ENCODE peak calls at places on chromosomes 7 and 10, in ten cellular contexts. One of them, this sample, is unnamed.

GRCh38 chr10:6232225-6232807 is 29.6 kb downstream of the PFKFB3 start:
- DNase-seq in psoas muscle: no peak
- DNase-seq in cardiac fibroblast: no peak
- DNase-seq in IMR-90: no peak
- DNase-seq in astrocyte of the spinal cord: no peak
- DNase-seq in fibroblast of pulmonary artery: no peak
- DNase-seq in heart right ventricle: no peak
- DNase-seq in endothelial cell: no peak
- DNase-seq in B cell: no peak
- DNase-seq in GM12865: no peak
- DNase-seq in this sample: peak; percentile 27

GRCh38 chr7:102230593-102230992 is 56.1 kb upstream of the SH2B2 start:
- DNase-seq in psoas muscle: no peak
- DNase-seq in cardiac fibroblast: peak; percentile 37
- DNase-seq in GM12865: no peak
- DNase-seq in heart right ventricle: no peak
- DNase-seq in endothelial cell: no peak
- DNase-seq in fibroblast of pulmonary artery: peak; percentile 63
- DNase-seq in B cell: no peak
- DNase-seq in astrocyte of the spinal cord: no peak
- DNase-seq in IMR-90: peak; percentile 81
- DNase-seq in this sample: no peak

GRCh38 chr10:77943086-77943901 is 16.7 kb upstream of the DLG5 start:
- DNase-seq in psoas muscle: no peak
- DNase-seq in B cell: no peak
- DNase-seq in cardiac fibroblast: peak; percentile 75
- DNase-seq in astrocyte of the spinal cord: peak; percentile 73
- DNase-seq in IMR-90: peak; percentile 73
- DNase-seq in heart right ventricle: no peak
- DNase-seq in GM12865: no peak
- DNase-seq in endothelial cell: no peak
- DNase-seq in fibroblast of pulmonary artery: peak; percentile 76
- DNase-seq in this sample: no peak

GRCh38 chr7:155913719-155914118 is 101.5 kb upstream of the SHH start:
- DNase-seq in endothelial cell: no peak
- DNase-seq in fibroblast of pulmonary artery: no peak
- DNase-seq in GM12865: no peak
- DNase-seq in B cell: no peak
- DNase-seq in astrocyte of the spinal cord: no peak
- DNase-seq in IMR-90: no peak
- DNase-seq in cardiac fibroblast: no peak
- DNase-seq in psoas muscle: no peak
- DNase-seq in heart right ventricle: no peak
- DNase-seq in this sample: no peak

GRCh38 chr10:84097787-84098353 is 41.4 kb upstream of the GHITM start:
- DNase-seq in astrocyte of the spinal cord: peak; percentile 22
- DNase-seq in IMR-90: peak; percentile 10
- DNase-seq in endothelial cell: no peak
- DNase-seq in GM12865: peak; percentile 6
- DNase-seq in heart right ventricle: no peak
- DNase-seq in fibroblast of pulmonary artery: peak; percentile 53
- DNase-seq in cardiac fibroblast: peak; percentile 62
- DNase-seq in B cell: no peak
- DNase-seq in psoas muscle: no peak
- DNase-seq in this sample: no peak

GRCh38 chr7:2403718-2404648 is 572 bp downstream of the CHST12 start:
- DNase-seq in GM12865: peak; percentile 46
- DNase-seq in fibroblast of pulmonary artery: peak; percentile 35
- DNase-seq in endothelial cell: peak; percentile 51
- DNase-seq in IMR-90: peak; percentile 21
- DNase-seq in psoas muscle: peak; percentile 67
- DNase-seq in astrocyte of the spinal cord: peak; percentile 36
- DNase-seq in B cell: peak; percentile 62
- DNase-seq in cardiac fibroblast: peak; percentile 42
- DNase-seq in heart right ventricle: no peak
- DNase-seq in this sample: no peak

GRCh38 chr7:123655614-123656013 is at the start of gene LMOD2:
- DNase-seq in IMR-90: no peak
- DNase-seq in fibroblast of pulmonary artery: no peak
- DNase-seq in astrocyte of the spinal cord: no peak
- DNase-seq in endothelial cell: no peak
- DNase-seq in GM12865: no peak
- DNase-seq in psoas muscle: peak; percentile 88
- DNase-seq in heart right ventricle: peak; percentile 82
- DNase-seq in cardiac fibroblast: no peak
- DNase-seq in B cell: no peak
- DNase-seq in this sample: no peak

GRCh38 chr10:74233281-74233680 is 82.3 kb downstream of the ADK start:
- DNase-seq in endothelial cell: no peak
- DNase-seq in fibroblast of pulmonary artery: no peak
- DNase-seq in GM12865: no peak
- DNase-seq in heart right ventricle: no peak
- DNase-seq in IMR-90: no peak
- DNase-seq in psoas muscle: no peak
- DNase-seq in cardiac fibroblast: no peak
- DNase-seq in astrocyte of the spinal cord: no peak
- DNase-seq in B cell: no peak
- DNase-seq in this sample: no peak

GRCh38 chr7:90726623-90727022 is 130.5 kb downstream of the CDK14 start:
- DNase-seq in heart right ventricle: no peak
- DNase-seq in cardiac fibroblast: peak; percentile 75
- DNase-seq in endothelial cell: no peak
- DNase-seq in psoas muscle: no peak
- DNase-seq in B cell: no peak
- DNase-seq in fibroblast of pulmonary artery: peak; percentile 63
- DNase-seq in astrocyte of the spinal cord: peak; percentile 35
- DNase-seq in IMR-90: peak; percentile 78
- DNase-seq in GM12865: no peak
- DNase-seq in this sample: no peak

GRCh38 chr10:119759832-119760231 is 34.0 kb downstream of the INPP5F start:
- DNase-seq in psoas muscle: no peak
- DNase-seq in heart right ventricle: no peak
- DNase-seq in B cell: no peak
- DNase-seq in GM12865: no peak
- DNase-seq in endothelial cell: no peak
- DNase-seq in astrocyte of the spinal cord: peak; percentile 39
- DNase-seq in IMR-90: peak; percentile 47
- DNase-seq in cardiac fibroblast: peak; percentile 48
- DNase-seq in fibroblast of pulmonary artery: no peak
- DNase-seq in this sample: no peak

GRCh38 chr10:95208702-95209391 is 14.8 kb downstream of the ACSM6 start:
- DNase-seq in endothelial cell: no peak
- DNase-seq in heart right ventricle: no peak
- DNase-seq in B cell: no peak
- DNase-seq in cardiac fibroblast: peak; percentile 29
- DNase-seq in psoas muscle: no peak
- DNase-seq in astrocyte of the spinal cord: peak; percentile 24
- DNase-seq in fibroblast of pulmonary artery: peak; percentile 28
- DNase-seq in GM12865: no peak
- DNase-seq in IMR-90: no peak
- DNase-seq in this sample: no peak

DNA sequence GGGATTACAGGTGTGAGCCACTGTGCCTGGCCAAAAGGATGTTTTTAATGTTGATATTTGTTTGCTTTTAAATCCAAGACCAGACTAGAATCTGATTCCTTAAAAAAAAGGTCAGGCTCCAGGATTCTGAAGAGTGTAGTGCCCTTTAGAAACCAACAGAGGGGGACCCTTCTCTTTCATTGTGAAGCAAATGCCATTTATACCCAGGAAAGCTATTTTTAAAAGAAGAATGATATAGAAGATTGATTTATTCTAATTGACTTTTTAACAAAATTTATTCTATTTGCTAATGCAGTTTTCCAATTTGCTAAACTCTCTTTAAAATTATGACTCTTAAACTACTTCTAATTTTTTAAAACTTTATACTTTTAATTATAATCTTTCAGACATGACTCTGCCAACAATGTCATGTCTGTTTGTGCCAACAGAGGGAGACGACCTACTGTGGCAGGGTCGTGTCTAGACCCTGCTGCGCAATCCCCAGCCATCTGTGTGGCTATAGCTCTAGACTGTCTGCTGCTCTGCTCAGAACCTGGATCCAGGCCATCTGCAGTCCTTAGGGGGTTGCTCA is 201.0 kb upstream of the IMMP2L start:
- DNase-seq in endothelial cell: peak; percentile 36
- DNase-seq in fibroblast of pulmonary artery: peak; percentile 81
- DNase-seq in heart right ventricle: no peak
- DNase-seq in B cell: no peak
- DNase-seq in psoas muscle: no peak
- DNase-seq in cardiac fibroblast: peak; percentile 82
- DNase-seq in astrocyte of the spinal cord: peak; percentile 75
- DNase-seq in GM12865: peak; percentile 27
- DNase-seq in IMR-90: peak; percentile 71
- DNase-seq in this sample: peak; percentile 18
- TF ChIP-seq CTCF in endothelial cell: peak; percentile 64
- TF ChIP-seq CTCF in fibroblast of pulmonary artery: peak; percentile 68
- TF ChIP-seq CTCF in heart right ventricle: peak; percentile 63
- TF ChIP-seq CTCF in B cell: peak; percentile 39
- TF ChIP-seq CTCF in psoas muscle: peak; percentile 44
- TF ChIP-seq CTCF in cardiac fibroblast: peak; percentile 61
- TF ChIP-seq CTCF in astrocyte of the spinal cord: peak; percentile 69
- TF ChIP-seq CTCF in GM12865: peak; percentile 43
- TF ChIP-seq CTCF in IMR-90: peak; percentile 77
- TF ChIP-seq CTCF in this sample: no peak

DNA sequence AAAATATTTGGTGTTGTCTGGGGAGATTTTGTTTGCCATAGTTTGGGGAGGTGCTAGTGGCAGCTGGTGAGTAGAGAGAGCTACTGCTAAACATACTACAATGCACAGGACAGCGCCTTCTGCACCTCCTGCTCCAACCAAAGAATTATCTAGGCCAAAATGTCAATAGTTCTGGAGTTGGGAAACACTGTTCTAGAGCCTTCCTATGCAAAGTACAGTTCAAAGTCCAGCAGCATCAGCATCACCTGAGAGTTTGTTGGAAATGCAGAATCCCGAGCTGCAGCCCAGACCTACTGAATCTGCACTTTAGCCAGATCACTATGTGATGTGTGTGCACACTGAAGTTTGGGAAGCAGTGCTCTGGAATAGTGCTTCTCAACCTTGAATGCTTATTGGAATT is 290.7 kb downstream of the TCF7L2 start:
- DNase-seq in fibroblast of pulmonary artery: no peak
- DNase-seq in psoas muscle: no peak
- DNase-seq in B cell: no peak
- DNase-seq in cardiac fibroblast: no peak
- DNase-seq in heart right ventricle: no peak
- DNase-seq in GM12865: no peak
- DNase-seq in endothelial cell: no peak
- DNase-seq in IMR-90: no peak
- DNase-seq in astrocyte of the spinal cord: no peak
- DNase-seq in this sample: no peak
- TF ChIP-seq CTCF in fibroblast of pulmonary artery: no peak
- TF ChIP-seq CTCF in psoas muscle: no peak
- TF ChIP-seq CTCF in B cell: no peak
- TF ChIP-seq CTCF in cardiac fibroblast: no peak
- TF ChIP-seq CTCF in heart right ventricle: no peak
- TF ChIP-seq CTCF in GM12865: no peak
- TF ChIP-seq CTCF in endothelial cell: no peak
- TF ChIP-seq CTCF in IMR-90: no peak
- TF ChIP-seq CTCF in astrocyte of the spinal cord: no peak
- TF ChIP-seq CTCF in this sample: no peak

GRCh38 chr10:44043646-44044368 is 341.1 kb downstream of the CXCL12 start:
- DNase-seq in psoas muscle: peak; percentile 72
- DNase-seq in cardiac fibroblast: no peak
- DNase-seq in heart right ventricle: no peak
- DNase-seq in B cell: no peak
- DNase-seq in GM12865: no peak
- DNase-seq in IMR-90: no peak
- DNase-seq in endothelial cell: no peak
- DNase-seq in fibroblast of pulmonary artery: no peak
- DNase-seq in astrocyte of the spinal cord: no peak
- DNase-seq in this sample: no peak

GRCh38 chr10:44042926-44043602 is 341.8 kb downstream of the CXCL12 start:
- DNase-seq in B cell: no peak
- DNase-seq in cardiac fibroblast: no peak
- DNase-seq in fibroblast of pulmonary artery: no peak
- DNase-seq in GM12865: no peak
- DNase-seq in heart right ventricle: no peak
- DNase-seq in endothelial cell: no peak
- DNase-seq in IMR-90: no peak
- DNase-seq in psoas muscle: no peak
- DNase-seq in astrocyte of the spinal cord: no peak
- DNase-seq in this sample: no peak

GRCh38 chr10:44046605-44047004 is 338.3 kb downstream of the CXCL12 start:
- DNase-seq in astrocyte of the spinal cord: peak; percentile 80
- DNase-seq in endothelial cell: no peak
- DNase-seq in GM12865: no peak
- DNase-seq in IMR-90: peak; percentile 52
- DNase-seq in fibroblast of pulmonary artery: no peak
- DNase-seq in heart right ventricle: no peak
- DNase-seq in cardiac fibroblast: no peak
- DNase-seq in psoas muscle: no peak
- DNase-seq in B cell: no peak
- DNase-seq in this sample: no peak

GRCh38 chr10:44045020-44045419 is 339.9 kb downstream of the CXCL12 start:
- DNase-seq in IMR-90: no peak
- DNase-seq in GM12865: no peak
- DNase-seq in endothelial cell: no peak
- DNase-seq in astrocyte of the spinal cord: no peak
- DNase-seq in cardiac fibroblast: no peak
- DNase-seq in psoas muscle: no peak
- DNase-seq in fibroblast of pulmonary artery: no peak
- DNase-seq in heart right ventricle: peak; percentile 69
- DNase-seq in B cell: no peak
- DNase-seq in this sample: no peak

GRCh38 chr10:44044549-44044948 is 340.3 kb downstream of the CXCL12 start:
- DNase-seq in cardiac fibroblast: no peak
- DNase-seq in endothelial cell: no peak
- DNase-seq in IMR-90: no peak
- DNase-seq in GM12865: no peak
- DNase-seq in psoas muscle: peak; percentile 57
- DNase-seq in heart right ventricle: no peak
- DNase-seq in B cell: no peak
- DNase-seq in fibroblast of pulmonary artery: no peak
- DNase-seq in astrocyte of the spinal cord: no peak
- DNase-seq in this sample: no peak
- TF ChIP-seq CTCF in cardiac fibroblast: no peak
- TF ChIP-seq CTCF in endothelial cell: no peak
- TF ChIP-seq CTCF in IMR-90: no peak
- TF ChIP-seq CTCF in GM12865: no peak
- TF ChIP-seq CTCF in psoas muscle: no peak
- TF ChIP-seq CTCF in heart right ventricle: no peak
- TF ChIP-seq CTCF in B cell: no peak
- TF ChIP-seq CTCF in fibroblast of pulmonary artery: no peak
- TF ChIP-seq CTCF in astrocyte of the spinal cord: peak; percentile 4
- TF ChIP-seq CTCF in this sample: no peak

GRCh38 chr10:116272497-116273221 is at the start of gene GFRA1:
- DNase-seq in fibroblast of pulmonary artery: peak; percentile 13
- DNase-seq in cardiac fibroblast: peak; percentile 5
- DNase-seq in GM12865: no peak
- DNase-seq in B cell: no peak
- DNase-seq in astrocyte of the spinal cord: no peak
- DNase-seq in psoas muscle: peak; percentile 72
- DNase-seq in IMR-90: peak; percentile 7
- DNase-seq in heart right ventricle: no peak
- DNase-seq in endothelial cell: peak; percentile 29
- DNase-seq in this sample: peak; percentile 49
- TF ChIP-seq CTCF in fibroblast of pulmonary artery: no peak
- TF ChIP-seq CTCF in cardiac fibroblast: no peak
- TF ChIP-seq CTCF in GM12865: no peak
- TF ChIP-seq CTCF in B cell: no peak
- TF ChIP-seq CTCF in astrocyte of the spinal cord: no peak
- TF ChIP-seq CTCF in psoas muscle: peak; percentile 9
- TF ChIP-seq CTCF in IMR-90: peak; percentile 5
- TF ChIP-seq CTCF in heart right ventricle: no peak
- TF ChIP-seq CTCF in endothelial cell: peak; percentile 14
- TF ChIP-seq CTCF in this sample: no peak

This sample was measured in GM13976.